ENCODE peak calls at places on chromosomes 11 and 22, in eight cellular contexts. O, P, R, D, I, N, E and K are unnamed samples. For H3K4me1, the result is how much of the 10 kb centered on the place peaks cover.

GRCh38 chr11:105179542-105180278 is 40.1 kb upstream of the CARD18 start:
- DNase-seq in P (no peak), N (no peak), O (no peak), R (no peak), D (no peak), E (peak), I (no peak), K (no peak)

GRCh38 chr11:62398011-62398994 is 20.5 kb upstream of the SCGB1A1 start:
- DNase-seq in E (peak), P (no peak), O (no peak), D (peak), N (peak), I (no peak), R (peak), K (peak)

GRCh38 chr11:102220728-102221467 is 96.4 kb upstream of the BIRC3 start:
- DNase-seq in O (no peak), E (peak), R (no peak), N (no peak), P (no peak), D (no peak), I (no peak), K (no peak)

GRCh38 chr22:46087336-46087690 is 63.0 kb upstream of the PPARA start:
- DNase-seq in E (no peak), R (no peak), P (no peak), I (no peak), O (no peak), D (no peak), N (no peak), K (no peak)

GRCh38 chr11:44780940-44781631 is 54.3 kb downstream of the TSPAN18 start:
- DNase-seq in D (peak), O (no peak), E (peak), P (no peak), R (peak), N (peak), I (no peak), K (peak)

GRCh38 chr22:50268655-50269113 is 1.5 kb downstream of the MAPK11 start:
- DNase-seq in E (no peak), I (no peak), D (no peak), P (no peak), R (peak), O (no peak), N (no peak), K (no peak)

GRCh38 chr11:134995746-134996145 is 583.7 kb upstream of the B3GAT1 start:
- DNase-seq in D (no peak), P (peak), I (no peak), O (no peak), E (no peak), N (no peak), R (no peak), K (no peak)

GRCh38 chr11:2791521-2792375 is 92.0 kb upstream of the KCNQ1OT1 start:
- DNase-seq in O (peak), I (peak), R (peak), E (no peak), D (peak), P (no peak), N (peak), K (peak)

GRCh38 chr11:18802381-18803257 is 11.0 kb upstream of the PTPN5 start:
- DNase-seq in P (peak), E (peak), D (no peak), I (no peak), R (no peak), O (peak), N (no peak), K (peak)

GRCh38 chr22:30969532-30970355 is 679 bp downstream of the TUG1 start:
- DNase-seq in R (no peak), I (peak), E (peak), P (no peak), O (no peak), D (peak), N (no peak), K (peak)

GRCh38 chr11:101456812-101457211 is 127.0 kb downstream of the TRPC6 start:
- DNase-seq in N (no peak), E (peak), O (no peak), D (no peak), P (no peak), I (no peak), R (no peak), K (no peak)

GRCh38 chr22:42305967-42306366 is 35.5 kb upstream of the TCF20 start:
- DNase-seq in I (no peak), O (no peak), P (no peak), D (no peak), E (no peak), R (no peak), N (no peak), K (no peak)

GRCh38 chr11:16925495-16926065 is 88.6 kb downstream of the PLEKHA7 start:
- DNase-seq in O (peak), D (peak), P (peak), N (peak), R (peak), I (no peak), E (peak), K (peak)

DNA sequence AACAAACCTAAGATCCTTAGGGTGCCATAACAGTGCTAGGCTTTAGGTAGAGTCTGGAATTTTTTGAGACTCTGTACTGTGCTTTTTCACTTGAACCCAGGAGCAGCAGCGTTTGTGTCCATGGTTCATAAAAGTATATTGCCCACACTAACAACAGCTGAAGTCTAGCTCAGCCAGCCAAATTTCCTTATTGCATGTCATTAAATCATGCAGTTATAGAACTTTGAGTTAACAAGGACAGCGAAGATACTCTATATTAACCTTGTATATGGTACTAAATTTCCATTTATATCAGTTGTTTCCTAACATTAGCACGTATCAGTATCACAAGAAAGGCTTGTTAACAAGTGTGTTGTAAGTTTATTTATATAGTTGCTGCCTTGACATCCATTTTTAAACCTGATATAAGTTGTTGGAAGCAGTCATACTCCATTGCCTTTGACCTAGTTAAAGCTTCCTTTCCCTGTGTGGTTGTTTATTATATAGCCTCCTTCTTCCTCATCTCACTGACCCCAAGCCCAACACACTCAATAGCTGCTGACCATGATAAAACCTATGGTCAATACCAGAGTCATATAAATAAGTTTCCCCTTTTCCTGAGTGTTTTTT is 46.7 kb downstream of the NXPE2 start:
- DNase-seq in R (no peak), N (no peak), O (no peak), P (no peak), D (no peak), E (no peak), I (no peak), K (no peak)
- H3K4me1 ChIP-seq in R (under half), N (under half), O (under half), P (under half), D (under half), E (under half), I (under half), K (under half)

DNA sequence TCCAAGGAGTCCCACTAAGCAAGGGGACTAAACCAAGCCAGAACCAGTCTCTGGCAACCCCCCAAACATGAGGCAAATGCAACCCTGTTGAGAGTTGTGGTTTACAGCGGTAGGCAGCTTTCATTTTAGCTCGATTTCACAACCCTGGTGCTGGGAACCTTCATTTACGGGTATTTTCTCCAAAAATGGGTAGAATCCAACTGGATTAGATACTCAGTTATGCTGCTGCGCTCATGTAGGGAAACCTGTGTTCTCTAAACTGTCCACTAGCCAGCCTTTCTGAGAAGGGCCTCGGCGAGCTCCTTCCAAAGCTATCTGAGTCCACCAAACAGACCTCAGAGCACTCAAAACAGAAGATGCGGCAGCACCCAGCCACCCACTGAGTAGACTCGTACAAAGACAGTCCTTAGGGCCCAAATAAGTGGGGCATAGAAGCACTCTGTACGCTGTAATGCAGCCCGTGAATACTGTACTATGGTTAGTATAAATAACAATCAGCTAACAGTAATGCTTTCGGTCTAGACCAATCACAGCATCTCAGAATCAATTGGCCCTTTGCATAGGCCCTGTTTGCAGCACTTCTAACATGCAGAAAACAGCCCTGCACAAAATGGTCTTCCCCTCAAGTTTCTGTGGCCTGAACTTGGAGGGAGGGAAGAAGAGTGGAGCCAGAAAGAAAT is 104.7 kb downstream of the ETS1 start:
- DNase-seq in O (no peak), D (no peak), R (no peak), I (no peak), N (peak), P (no peak), E (peak), K (no peak)
- H3K4me1 ChIP-seq in O (under half), D (half or more), R (half or more), I (under half), N (under half), P (under half), E (under half), K (under half)

DNA sequence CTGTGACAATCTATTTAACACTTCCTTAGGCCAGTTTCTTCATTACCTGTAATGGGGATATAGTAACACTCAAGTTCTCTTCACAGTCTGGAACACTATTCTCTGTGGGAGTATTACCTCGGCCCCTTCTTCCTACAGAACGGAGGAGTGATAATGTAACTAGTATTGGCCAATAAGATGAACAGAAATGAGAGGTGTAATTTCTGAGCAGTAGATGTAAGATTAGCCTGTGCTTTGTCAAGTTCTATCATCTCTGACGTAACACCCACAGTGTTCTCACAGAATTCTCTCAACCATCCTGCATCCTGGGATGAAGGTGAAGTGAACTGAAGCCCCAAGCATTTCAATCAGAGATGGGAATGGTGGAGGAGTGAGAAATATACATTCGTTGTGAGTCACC is 65.2 kb upstream of the TOP3B start:
- DNase-seq in P (no peak), D (no peak), R (no peak), O (no peak), E (no peak), I (no peak), N (no peak), K (no peak)
- H3K4me1 ChIP-seq in P (under half), D (under half), R (under half), O (under half), E (under half), I (under half), N (under half), K (under half)

GRCh38 chr11:34209809-34210208 is 104.4 kb downstream of the NAT10 start:
- DNase-seq in R (no peak), N (no peak), E (no peak), P (peak), D (no peak), O (no peak), I (no peak), K (no peak)
- H3K4me1 ChIP-seq in R (under half), N (under half), E (under half), P (under half), D (under half), O (under half), I (under half), K (under half)

DNA sequence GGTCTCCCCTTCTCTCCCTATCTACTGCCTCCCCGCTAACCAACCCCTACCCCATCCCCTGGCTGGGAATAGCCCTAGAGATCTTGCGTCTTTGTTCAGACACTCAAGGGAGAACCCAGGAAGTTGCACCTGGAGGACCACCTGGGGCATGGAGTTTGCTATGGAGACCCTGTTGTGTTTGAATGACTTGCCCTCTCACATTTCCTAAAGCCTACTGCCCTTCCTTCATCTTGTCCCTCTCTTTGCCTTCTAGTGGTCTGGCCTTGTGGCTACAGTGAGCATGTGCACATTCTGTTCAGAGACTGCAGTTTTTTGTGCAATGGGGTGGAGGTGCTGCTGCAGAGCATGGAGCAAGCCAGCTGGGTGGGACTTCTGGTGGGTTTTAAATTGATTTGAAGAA is 42.5 kb downstream of the ZNRF3 start:
- DNase-seq in D (no peak), R (no peak), I (no peak), P (no peak), O (no peak), E (no peak), N (no peak), K (no peak)
- H3K4me1 ChIP-seq in D (under half), R (under half), I (under half), P (half or more), O (under half), E (under half), N (under half), K (under half)

GRCh38 chr11:64089915-64090810 is 54.4 kb downstream of the FLRT1 start:
- DNase-seq in D (no peak), O (no peak), R (no peak), P (no peak), E (no peak), N (no peak), I (no peak), K (no peak)
- H3K4me1 ChIP-seq in D (under half), O (under half), R (under half), P (half or more), E (under half), N (under half), I (under half), K (under half)

DNA sequence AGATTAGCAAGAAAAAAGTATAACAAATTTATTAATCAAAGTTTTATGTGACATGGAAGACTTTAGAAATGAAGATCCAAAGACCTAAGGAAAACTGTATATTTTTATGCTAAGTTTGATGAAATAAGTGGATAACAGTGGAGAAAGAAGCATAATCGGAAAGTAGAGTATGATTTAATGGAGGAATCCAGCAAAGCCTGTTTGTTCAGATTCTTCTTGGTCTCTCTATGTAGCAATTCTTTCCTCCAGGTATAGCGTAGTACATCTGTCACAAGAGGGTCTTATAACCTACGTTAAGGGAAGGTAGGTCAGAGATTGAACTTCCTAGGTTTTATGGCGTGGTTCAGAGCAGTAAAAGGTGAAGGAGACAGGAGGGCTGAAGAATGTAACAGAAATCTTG is 600.6 kb upstream of the CHORDC1 start:
- DNase-seq in I (no peak), D (no peak), O (no peak), E (no peak), N (no peak), R (no peak), P (no peak), K (no peak)
- H3K4me1 ChIP-seq in I (under half), D (under half), O (under half), E (under half), N (under half), R (under half), P (under half), K (under half)

GRCh38 chr11:95091663-95092062 is 2.0 kb downstream of the ENDOD1 start:
- DNase-seq in N (no peak), I (no peak), P (no peak), R (no peak), O (no peak), E (no peak), D (no peak), K (no peak)
- H3K4me1 ChIP-seq in N (under half), I (under half), P (under half), R (under half), O (under half), E (under half), D (half or more), K (under half)

DNA sequence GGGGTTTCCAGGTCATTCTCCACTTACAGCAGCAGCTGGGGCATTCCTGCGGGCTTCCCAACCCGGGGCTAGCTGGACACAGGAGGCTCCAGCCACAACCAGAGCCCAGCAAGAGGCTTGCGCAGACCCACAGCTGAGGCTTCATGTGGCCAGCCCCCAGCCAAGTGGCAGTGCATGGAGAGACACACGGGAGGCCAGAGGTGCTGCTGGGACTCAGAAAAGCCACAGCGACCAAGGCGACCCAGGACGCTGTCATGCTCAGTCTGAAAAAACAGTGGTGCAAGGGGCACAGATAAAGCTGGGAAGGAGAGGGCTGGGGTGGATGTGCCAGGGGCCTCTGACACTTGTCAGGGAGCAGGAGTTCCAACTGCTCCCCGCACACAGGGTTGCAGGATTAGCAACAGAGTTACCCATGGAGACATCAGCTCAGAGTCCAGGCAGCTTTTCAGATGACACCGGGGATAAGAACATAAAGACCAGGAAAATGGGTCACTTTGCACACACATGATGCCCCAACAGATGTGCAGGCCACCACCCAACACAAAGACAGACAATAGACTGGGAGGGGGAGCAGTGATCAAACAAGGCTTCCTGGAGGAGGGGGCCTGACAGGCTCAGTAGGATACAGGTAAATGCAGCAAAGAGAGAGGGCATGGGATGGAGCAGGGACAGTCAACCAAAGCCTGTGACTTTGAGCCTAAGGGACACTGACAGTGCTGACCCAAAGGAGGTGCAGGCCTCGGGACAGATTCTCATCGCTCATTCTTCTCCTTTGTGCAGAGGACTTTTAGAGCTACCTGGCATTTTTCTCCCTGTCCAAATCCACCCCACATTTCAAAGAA is 6.9 kb upstream of the NEAT1 start:
- DNase-seq in N (peak), D (peak), R (peak), P (peak), E (no peak), I (no peak), O (no peak), K (no peak)
- H3K4me1 ChIP-seq in N (under half), D (half or more), R (under half), P (under half), E (under half), I (under half), O (under half), K (under half)

GRCh38 chr11:67353317-67354313 is at the start of gene POLD4:
- DNase-seq in O (peak), D (peak), P (peak), E (peak), N (peak), R (peak), I (peak), K (peak)

GRCh38 chr11:67349457-67349856 is 3.9 kb downstream of the POLD4 start:
- DNase-seq in I (no peak), D (no peak), O (no peak), R (no peak), E (no peak), P (no peak), N (peak), K (no peak)

GRCh38 chr11:67352546-67353316 is 615 bp downstream of the POLD4 start:
- DNase-seq in E (no peak), N (peak), R (peak), O (no peak), I (peak), D (peak), P (no peak), K (peak)

GRCh38 chr11:67349927-67350465 is 3.4 kb downstream of the POLD4 start:
- DNase-seq in D (no peak), P (no peak), I (no peak), O (no peak), R (no peak), E (no peak), N (no peak), K (no peak)

GRCh38 chr11:67351275-67352005 is 1.9 kb downstream of the POLD4 start:
- DNase-seq in P (peak), O (peak), R (peak), D (peak), N (peak), E (peak), I (peak), K (no peak)
- H3K4me1 ChIP-seq in P (under half), O (under half), R (half or more), D (half or more), N (under half), E (under half), I (under half), K (under half)